ENCODE peak calls at places on chromosome 19, in four cellular contexts. K is uterus, Q is neural crest cell, U is NAMALWA. R is an unnamed sample.

GRCh38 chr19:30359936-30360335 is 12.2 kb upstream of the ZNF536 start:
- DNase-seq in K (no peak), Q (no peak), U (no peak), R (no peak)

GRCh38 chr19:44532819-44533218 is 3.3 kb upstream of the CEACAM20 start:
- DNase-seq in K (no peak), Q (no peak), U (no peak), R (no peak)

GRCh38 chr19:32317045-32317444 is 28.4 kb upstream of the ZNF507 start:
- DNase-seq in K (no peak), Q (no peak), U (no peak), R (no peak)

GRCh38 chr19:47676811-47677210 is 36.4 kb upstream of the EHD2 start:
- DNase-seq in K (no peak), Q (no peak), U (no peak), R (no peak)

GRCh38 chr19:5006201-5006600 is 37.3 kb downstream of the KDM4B start:
- DNase-seq in K (no peak), Q (no peak), U (no peak), R (no peak)

GRCh38 chr19:19661141-19661674 is 2.3 kb downstream of the ATP13A1 start:
- DNase-seq in K (no peak), Q (no peak), U (no peak), R (no peak)

GRCh38 chr19:10194500-10195198 is at the start of gene DNMT1:
- DNase-seq in K (peak), Q (peak), U (peak), R (peak)

GRCh38 chr19:7539827-7540425 is 4.4 kb downstream of the PNPLA6 start:
- DNase-seq in K (no peak), Q (no peak), U (no peak), R (no peak)

GRCh38 chr19:3618144-3618810 is 8.3 kb downstream of the CACTIN start:
- DNase-seq in K (peak), Q (peak), U (peak), R (no peak)

GRCh38 chr19:5172859-5173577 is 167.6 kb downstream of the PTPRS start:
- DNase-seq in K (no peak), Q (no peak), U (no peak), R (peak)

R was measured in NCI-H460.